ENCODE peak calls at places on chromosomes 2 and 18, in four cellular contexts. T is lung; F is uterus; X is CD8-positive, alpha-beta memory T cell. M is an unnamed sample.
A peak's percentile ranks its signal among the peaks of the same experiment; 100 is the strongest.

GRCh38 chr2:45595724-45596435 is 15.2 kb downstream of the SRBD1 start:
- DNase-seq in F (peak; percentile 31), X (no peak), T (peak; percentile 37), M (no peak)

GRCh38 chr2:81650048-81650971 is 1345.8 kb upstream of the LRRTM1 start:
- DNase-seq in F (no peak), X (no peak), T (no peak), M (no peak)

GRCh38 chr2:199463708-199464613 is 6.2 kb upstream of the SATB2 start:
- DNase-seq in X (no peak), T (no peak), F (no peak), M (no peak)

GRCh38 chr2:216572582-216573578 is 60.3 kb upstream of the IGFBP2 start:
- DNase-seq in X (no peak), F (peak; percentile 89), T (peak; percentile 55), M (no peak)

GRCh38 chr2:191811807-191812602 is 34.9 kb downstream of the CAVIN2 start:
- DNase-seq in X (no peak), F (peak; percentile 60), T (peak; percentile 68), M (peak; percentile 11)

GRCh38 chr18:7084766-7085080 is 32.9 kb downstream of the LAMA1 start:
- DNase-seq in T (no peak), F (no peak), X (no peak), M (no peak)

GRCh38 chr2:213015387-213016165 is 135.8 kb downstream of the IKZF2 start:
- DNase-seq in T (no peak), X (no peak), F (no peak), M (no peak)

GRCh38 chr2:201950606-201951005 is 83.0 kb upstream of the FZD7 start:
- DNase-seq in T (no peak), X (no peak), F (no peak), M (no peak)

DNA sequence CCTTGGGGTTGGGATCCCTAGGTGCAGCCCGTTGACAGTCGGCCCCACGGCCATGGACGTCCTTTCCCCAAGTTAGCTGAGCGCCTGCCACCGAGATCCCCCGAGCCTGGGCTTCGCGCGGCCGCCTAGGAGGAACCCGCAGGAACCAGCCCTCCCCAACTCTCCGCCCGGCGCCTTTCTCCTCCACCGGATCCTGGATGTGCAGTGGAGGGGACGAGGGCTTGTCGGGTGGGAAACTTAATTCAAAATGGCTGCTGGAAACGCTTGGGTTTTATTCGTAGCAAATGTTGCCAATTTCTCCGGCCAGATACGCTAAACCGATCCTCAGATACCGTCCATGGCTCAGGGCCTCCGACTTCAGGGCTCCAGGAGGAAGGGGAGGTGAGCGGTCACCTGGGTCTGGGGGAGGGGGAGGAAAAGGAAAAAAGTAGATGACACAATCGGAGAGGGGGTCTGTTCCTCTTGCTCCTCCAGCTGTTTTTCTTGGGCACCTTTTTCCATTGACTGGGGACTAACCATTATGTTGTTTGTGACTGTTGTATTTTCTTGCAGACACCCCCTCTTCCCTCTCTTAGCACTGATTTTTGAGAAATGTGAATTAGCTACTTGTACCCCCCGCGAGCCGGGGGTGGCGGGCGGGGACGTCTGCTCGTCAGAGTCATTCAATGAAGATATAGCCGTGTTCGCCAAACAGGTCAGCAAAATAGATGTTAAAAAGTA is 4.5 kb downstream of the MEIS1 start:
- DNase-seq in T (no peak), F (no peak), X (no peak), M (no peak)
- H3K4me1 ChIP-seq in T (peaks cover 4% of the 10 kb centered on the region), F (no peaks in the 10 kb centered on the region), X (no peaks in the 10 kb centered on the region), M (peaks cover 8% of the 10 kb centered on the region)

DNA sequence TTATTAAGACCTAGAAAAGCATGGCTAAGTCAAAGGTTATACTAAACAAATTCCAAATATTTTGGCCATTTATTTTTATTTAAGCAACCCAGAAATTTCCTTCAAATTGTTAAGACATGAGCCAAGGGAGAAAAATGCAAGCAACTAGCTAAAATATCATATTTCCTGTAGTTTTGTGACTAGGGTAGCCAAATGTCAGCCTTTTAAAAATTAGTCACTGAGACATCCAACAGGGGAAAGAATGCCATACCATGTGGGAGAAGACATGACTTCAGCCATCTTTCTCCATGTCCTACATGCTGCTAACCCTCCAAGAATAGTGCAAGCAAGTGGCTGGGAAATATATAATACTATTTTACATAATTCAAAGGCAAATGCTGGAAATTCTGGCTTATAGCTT is 197.9 kb downstream of the DSEL start:
- DNase-seq in T (no peak), X (no peak), F (no peak), M (no peak)
- H3K27ac ChIP-seq in T (no peak overlapping the region), X (no peak overlapping the region), F (no peak overlapping the region), M (no peak overlapping the region)

GRCh38 chr2:43458002-43458628 is 137.7 kb downstream of the THADA start:
- DNase-seq in T (no peak), F (no peak), X (no peak), M (no peak)
- H3K4me1 ChIP-seq in T (peaks cover 4% of the 10 kb centered on the region), F (peaks cover 33% of the 10 kb centered on the region), X (no peaks in the 10 kb centered on the region), M (no peaks in the 10 kb centered on the region)

GRCh38 chr2:160339291-160339690 is 139.2 kb upstream of the ITGB6 start:
- DNase-seq in F (no peak), X (no peak), T (no peak), M (no peak)
- H3K27ac ChIP-seq in F (peak overlapping the region; percentile 63), X (no peak overlapping the region), T (no peak overlapping the region), M (no peak overlapping the region)

DNA sequence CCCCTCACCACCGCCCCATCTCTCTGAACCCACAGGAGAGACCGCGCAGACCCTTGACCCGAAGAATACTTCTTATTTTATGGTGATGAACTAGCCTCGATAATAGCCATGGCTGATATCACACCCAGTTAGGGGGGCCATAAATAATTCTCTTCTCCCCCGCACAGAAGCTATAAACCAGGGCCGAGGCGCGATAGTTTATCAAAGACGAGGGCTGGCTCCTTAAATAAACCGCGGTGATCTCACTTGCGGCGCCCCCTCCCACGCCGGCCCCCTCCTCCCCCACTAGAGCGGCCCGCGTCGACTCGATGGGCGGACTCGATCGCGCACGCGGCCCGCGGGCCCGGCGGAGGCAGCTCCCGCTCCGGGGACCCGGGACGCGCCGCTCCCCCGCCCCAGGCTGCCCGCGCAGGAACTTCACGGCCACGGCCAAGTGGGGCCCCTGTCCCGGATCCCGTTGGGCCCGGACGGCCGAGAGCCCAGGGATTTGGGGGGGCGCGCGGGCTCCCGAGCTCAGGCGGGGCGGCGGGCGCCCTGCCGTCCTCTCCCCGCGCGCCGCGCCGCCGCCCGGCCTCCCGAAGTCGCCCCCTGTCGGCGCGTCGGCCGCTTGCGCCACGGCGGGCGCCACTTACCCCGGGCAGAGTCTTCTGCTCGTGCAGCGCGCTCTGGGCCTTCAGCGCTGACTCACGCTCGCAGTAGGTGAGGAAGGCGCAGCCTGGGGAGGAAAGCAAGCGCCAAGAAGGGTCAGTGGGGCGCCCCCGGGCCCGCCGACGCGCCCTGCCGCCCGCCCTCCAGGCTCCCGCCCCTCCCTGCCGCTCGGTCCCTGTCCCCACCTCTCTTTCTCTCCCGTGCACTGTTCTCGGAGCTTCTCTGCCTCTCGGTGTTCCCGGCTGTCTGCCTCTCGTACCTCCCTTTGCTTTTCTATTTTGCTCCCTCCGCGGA is 80.4 kb downstream of the CELF4 start:
- DNase-seq in F (no peak), T (no peak), X (no peak), M (no peak)
- H3K4me1 ChIP-seq in F (no peaks in the 10 kb centered on the region), T (peaks cover 6% of the 10 kb centered on the region), X (no peaks in the 10 kb centered on the region), M (no peaks in the 10 kb centered on the region)

DNA sequence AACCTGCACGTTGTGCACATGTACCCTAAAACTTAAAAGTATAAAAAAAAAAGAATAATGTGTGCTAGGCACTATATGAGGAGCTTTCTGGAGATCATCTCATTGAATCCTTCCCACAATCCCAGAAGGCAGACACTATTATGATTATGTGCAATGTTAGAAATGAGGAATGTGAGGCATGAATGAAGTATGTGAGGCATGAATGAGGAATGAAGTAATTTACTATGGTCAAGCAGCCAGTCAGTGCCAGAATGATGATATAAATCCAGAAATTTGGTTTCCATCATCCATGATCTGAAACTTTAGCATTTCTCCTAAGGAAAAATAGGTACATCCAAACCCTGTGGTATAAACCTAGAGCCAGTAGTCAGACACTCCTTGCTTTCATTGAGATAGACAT is 42.0 kb downstream of the CCDC148 start:
- DNase-seq in T (no peak), X (no peak), F (no peak), M (no peak)
- H3K27ac ChIP-seq in T (no peak overlapping the region), X (no peak overlapping the region), F (no peak overlapping the region), M (no peak overlapping the region)